ENCODE peak calls at places on chromosomes 7 and 10, in seven cellular contexts. N is H9, P is trophoblast cell, R is IMR-90, B is mesendoderm, E is mesenchymal stem cell, J is H1. K is an unnamed sample.

GRCh38 chr7:9709211-9709610 is 1264.5 kb upstream of the PHF14 start:
- DNase-seq in J (no peak), N (no peak), E (no peak), P (no peak), B (no peak), R (no peak), K (no peak)

GRCh38 chr10:97494863-97495506 is 3.2 kb downstream of the MMS19 start:
- DNase-seq in B (peak), P (no peak), J (no peak), R (peak), E (peak), N (peak), K (no peak)

GRCh38 chr10:111079781-111080180 is 3.0 kb downstream of the ADRA2A start:
- DNase-seq in E (no peak), J (peak), N (no peak), R (no peak), P (no peak), B (no peak), K (no peak)

GRCh38 chr10:102117391-102118159 is 2.6 kb downstream of the LDB1 start:
- DNase-seq in R (peak), E (peak), N (peak), P (no peak), B (peak), J (peak), K (peak)

GRCh38 chr10:43060291-43060690 is 16.6 kb upstream of the RET start:
- DNase-seq in N (no peak), E (no peak), R (no peak), J (no peak), P (no peak), B (no peak), K (no peak)

GRCh38 chr7:148464932-148465331 is 125.6 kb upstream of the C7orf33 start:
- DNase-seq in E (no peak), R (no peak), N (no peak), B (no peak), P (no peak), J (no peak), K (no peak)

GRCh38 chr10:31707578-31708411 is 220.8 kb downstream of the ARHGAP12 start:
- DNase-seq in B (peak), P (no peak), R (peak), J (no peak), E (peak), N (peak), K (peak)

GRCh38 chr7:115477193-115477651 is 553.3 kb downstream of the TFEC start:
- DNase-seq in B (peak), J (peak), N (peak), P (no peak), R (no peak), E (peak), K (peak)

GRCh38 chr10:10498781-10499180 is 518.9 kb upstream of the CELF2 start:
- DNase-seq in J (no peak), R (peak), N (no peak), B (no peak), P (no peak), E (peak), K (no peak)

GRCh38 chr7:16067695-16068094 is 353.6 kb downstream of the CRPPA start:
- DNase-seq in B (no peak), R (no peak), N (no peak), E (no peak), P (no peak), J (no peak), K (no peak)

GRCh38 chr10:91420868-91421267 is 10.7 kb downstream of the HECTD2 start:
- DNase-seq in E (peak), N (no peak), B (peak), J (no peak), P (no peak), R (peak), K (no peak)

GRCh38 chr7:100567045-100567730 is 6.5 kb downstream of the SAP25 start:
- DNase-seq in E (peak), R (no peak), J (no peak), B (no peak), P (no peak), N (peak), K (no peak)

GRCh38 chr10:112677689-112678088 is 230.7 kb downstream of the VTI1A start:
- DNase-seq in R (no peak), P (peak), N (no peak), B (no peak), J (no peak), E (no peak), K (no peak)

DNA sequence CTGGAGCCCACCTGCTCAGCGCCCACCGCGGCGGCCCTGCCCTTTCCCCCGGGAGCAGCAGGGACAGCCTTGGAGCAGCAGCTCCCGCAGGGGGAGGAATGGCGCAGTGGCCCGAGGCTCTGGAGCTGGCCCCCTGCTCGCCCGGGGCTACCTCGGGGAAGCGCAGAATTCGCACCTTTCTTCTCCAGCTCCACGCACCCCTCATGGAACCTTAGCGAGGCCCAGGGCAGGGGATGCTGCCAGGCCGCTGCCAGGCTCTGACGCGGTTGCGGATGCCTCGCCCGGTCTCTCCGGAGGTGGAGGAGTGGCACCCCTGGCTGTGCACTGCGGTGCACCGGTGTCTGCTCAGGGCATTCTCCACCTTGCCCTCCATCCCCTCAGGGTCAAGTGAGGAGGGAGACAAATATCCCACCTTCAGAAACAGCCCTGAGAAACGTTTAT is 84.9 kb upstream of the MKI67 start:
- DNase-seq in P (no peak), N (no peak), R (no peak), J (peak), E (no peak), B (no peak), K (no peak)
- H2AK5ac ChIP-seq in P (no peak), N (no peak), R (no peak), J (no peak), E (no peak), B (no peak), K (peak)

GRCh38 chr10:125727436-125727835 is 7.9 kb downstream of the EDRF1 start:
- DNase-seq in B (no peak), E (no peak), R (no peak), J (no peak), N (no peak), P (no peak), K (no peak)
- H4K8ac ChIP-seq in B (no peak), E (no peak), R (no peak), J (no peak), N (no peak), P (no peak), K (no peak)

DNA sequence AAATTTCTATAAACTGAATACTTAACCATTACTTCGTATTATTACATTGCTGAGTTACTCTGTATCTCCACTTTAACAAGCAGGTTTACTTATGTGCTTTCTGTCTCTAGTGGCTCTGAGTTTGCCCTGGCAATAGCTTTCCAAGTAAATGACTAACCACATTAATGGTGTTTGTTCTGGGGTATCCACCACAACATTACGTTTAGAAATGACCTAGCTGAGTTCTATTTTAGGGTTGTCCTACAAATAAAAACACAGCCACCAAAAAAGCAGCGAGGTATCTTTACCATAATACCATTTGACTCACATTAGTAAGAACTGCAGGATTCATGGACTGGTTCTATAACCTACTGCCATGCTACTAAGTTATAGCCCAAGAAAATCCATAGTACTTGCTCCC is 83.1 kb downstream of the HIBADH start:
- DNase-seq in P (no peak), J (no peak), N (no peak), E (no peak), R (no peak), B (no peak), K (no peak)
- H2AK5ac ChIP-seq in P (no peak), J (no peak), N (no peak), E (no peak), R (no peak), B (no peak), K (no peak)

GRCh38 chr10:105253843-105254242 is 612.8 kb downstream of the SORCS3 start:
- DNase-seq in N (no peak), P (no peak), R (no peak), E (no peak), J (no peak), B (no peak), K (no peak)
- H4K8ac ChIP-seq in N (no peak), P (no peak), R (no peak), E (no peak), J (no peak), B (no peak), K (no peak)

GRCh38 chr7:45920543-45921380 is at the start of gene IGFBP3:
- DNase-seq in E (peak), J (peak), B (peak), P (peak), R (peak), N (peak), K (peak)
- H2AK5ac ChIP-seq in E (no peak), J (no peak), B (no peak), P (peak), R (peak), N (no peak), K (no peak)